ENCODE peak calls at places on chromosomes 7 and 10, in ten cellular contexts. M, R, Z, Y, S, J, L, I, Q and X are unnamed samples.

GRCh38 chr10:61688551-61689308 is 26.0 kb downstream of the CABCOCO1 start:
- DNase-seq in M (no peak), R (no peak), Z (no peak), Y (peak), S (no peak), J (no peak), L (no peak), I (no peak), Q (no peak), X (no peak)

GRCh38 chr10:106038246-106038645 is 1126.3 kb downstream of the SORCS1 start:
- DNase-seq in M (no peak), R (no peak), Z (peak), Y (no peak), S (no peak), J (no peak), L (no peak), I (peak), Q (no peak), X (no peak)

GRCh38 chr7:29156798-29157461 is 10.6 kb upstream of the CPVL start:
- DNase-seq in M (no peak), R (no peak), Z (no peak), Y (no peak), S (no peak), J (no peak), L (no peak), I (no peak), Q (no peak), X (no peak)

GRCh38 chr7:39428221-39428620 is 138.0 kb upstream of the YAE1 start:
- DNase-seq in M (no peak), R (no peak), Z (peak), Y (peak), S (no peak), J (no peak), L (no peak), I (peak), Q (no peak), X (no peak)

GRCh38 chr10:132062641-132063390 is 2.9 kb upstream of the JAKMIP3 start:
- DNase-seq in M (no peak), R (no peak), Z (no peak), Y (no peak), S (no peak), J (no peak), L (no peak), I (no peak), Q (no peak), X (no peak)

GRCh38 chr7:36526720-36527548 is 137.3 kb downstream of the ANLN start:
- DNase-seq in M (no peak), R (peak), Z (peak), Y (peak), S (peak), J (no peak), L (no peak), I (peak), Q (no peak), X (no peak)

GRCh38 chr7:132743974-132744373 is 167.7 kb upstream of the PLXNA4 start:
- DNase-seq in M (no peak), R (no peak), Z (peak), Y (no peak), S (no peak), J (no peak), L (no peak), I (peak), Q (no peak), X (no peak)

GRCh38 chr10:102299873-102300272 is 54.5 kb downstream of the GBF1 start:
- DNase-seq in M (peak), R (no peak), Z (peak), Y (peak), S (no peak), J (no peak), L (no peak), I (peak), Q (no peak), X (no peak)

GRCh38 chr7:26278769-26279168 is 12.9 kb upstream of the SNX10 start:
- DNase-seq in M (no peak), R (no peak), Z (no peak), Y (no peak), S (no peak), J (no peak), L (no peak), I (peak), Q (peak), X (no peak)

GRCh38 chr7:140156460-140157080 is 20.2 kb downstream of the KDM7A start:
- DNase-seq in M (no peak), R (no peak), Z (no peak), Y (no peak), S (no peak), J (no peak), L (no peak), I (no peak), Q (no peak), X (no peak)

GRCh38 chr7:67788689-67789088 is 792.1 kb downstream of the TYW1 start:
- DNase-seq in M (no peak), R (no peak), Z (peak), Y (no peak), S (no peak), J (no peak), L (no peak), I (peak), Q (no peak), X (no peak)

GRCh38 chr7:30618080-30618676 is 23.5 kb downstream of the GARS1 start:
- DNase-seq in M (no peak), R (no peak), Z (no peak), Y (no peak), S (no peak), J (no peak), L (no peak), I (no peak), Q (no peak), X (no peak)

GRCh38 chr7:16318989-16319915 is 102.1 kb downstream of the CRPPA start:
- DNase-seq in M (peak), R (no peak), Z (peak), Y (no peak), S (no peak), J (no peak), L (no peak), I (peak), Q (no peak), X (no peak)

GRCh38 chr10:110965216-110965615 is 45.8 kb downstream of the SHOC2 start:
- DNase-seq in M (no peak), R (no peak), Z (no peak), Y (no peak), S (no peak), J (no peak), L (no peak), I (no peak), Q (no peak), X (no peak)